ENCODE peak calls at places on chromosomes 5 and 9, in seven cellular contexts. O is SK-N-SH, K is H1, E is K562, S is GM12878, C is HepG2, X is GM12892. A is an unnamed sample.

GRCh38 chr5:88682797-88683496 is 200.0 kb downstream of the MEF2C start:
- DNase-seq in E (no peak), O (no peak), C (no peak), S (no peak), X (no peak), K (no peak), A (no peak)

GRCh38 chr5:178542455-178542854 is 47.7 kb downstream of the COL23A1 start:
- DNase-seq in K (no peak), C (no peak), S (no peak), E (no peak), O (no peak), X (no peak), A (no peak)

GRCh38 chr9:16266648-16267276 is 603.7 kb downstream of the BNC2 start:
- DNase-seq in K (no peak), E (peak), S (no peak), C (no peak), O (no peak), X (no peak), A (no peak)

GRCh38 chr9:36590246-36590645 is 17.6 kb downstream of the MELK start:
- DNase-seq in E (no peak), O (no peak), S (no peak), X (no peak), C (no peak), K (no peak), A (no peak)

GRCh38 chr9:136107155-136107952 is 11.3 kb downstream of the TMEM250 start:
- DNase-seq in O (peak), S (no peak), E (peak), K (no peak), X (no peak), C (no peak), A (no peak)

GRCh38 chr9:135061441-135061840 is 26.0 kb upstream of the OLFM1 start:
- DNase-seq in S (no peak), K (no peak), X (no peak), C (no peak), E (no peak), O (no peak), A (no peak)

GRCh38 chr9:112112519-112112918 is 62.6 kb downstream of the SUSD1 start:
- DNase-seq in O (no peak), C (no peak), K (no peak), X (no peak), S (no peak), E (no peak), A (no peak)

GRCh38 chr9:115494393-115494792 is 376.4 kb upstream of the TNC start:
- DNase-seq in C (no peak), S (no peak), E (no peak), O (no peak), K (no peak), X (no peak), A (no peak)

GRCh38 chr5:119913425-119913824 is 284.1 kb downstream of the FAM170A start:
- DNase-seq in X (no peak), C (no peak), S (no peak), K (no peak), O (no peak), E (no peak), A (no peak)

GRCh38 chr9:114627553-114627952 is 16.5 kb downstream of the TMEM268 start:
- DNase-seq in C (no peak), S (no peak), O (no peak), X (no peak), E (no peak), K (no peak), A (no peak)

GRCh38 chr5:126814721-126815404 is 37.9 kb downstream of the LMNB1 start:
- DNase-seq in X (no peak), S (no peak), O (no peak), E (no peak), C (no peak), K (no peak), A (no peak)

GRCh38 chr9:116891438-116891837 is 204.3 kb downstream of the TRIM32 start:
- DNase-seq in S (no peak), X (no peak), K (no peak), C (no peak), O (no peak), E (no peak), A (no peak)

GRCh38 chr9:133714606-133715294 is 23.4 kb downstream of the SARDH start:
- DNase-seq in K (no peak), E (no peak), O (peak), C (peak), S (no peak), X (no peak), A (no peak)

GRCh38 chr5:383066-383465 is 59.9 kb upstream of the EXOC3 start:
- DNase-seq in X (no peak), K (no peak), C (no peak), S (no peak), E (no peak), O (no peak), A (no peak)

GRCh38 chr5:132896685-132897084 is 23.2 kb downstream of the LEAP2 start:
- DNase-seq in C (no peak), O (no peak), X (no peak), E (no peak), K (no peak), S (no peak), A (no peak)

GRCh38 chr9:110427497-110428104 is 89.9 kb upstream of the TXNDC8 start:
- DNase-seq in X (no peak), S (no peak), E (peak), O (peak), K (peak), C (peak), A (peak)

DNA sequence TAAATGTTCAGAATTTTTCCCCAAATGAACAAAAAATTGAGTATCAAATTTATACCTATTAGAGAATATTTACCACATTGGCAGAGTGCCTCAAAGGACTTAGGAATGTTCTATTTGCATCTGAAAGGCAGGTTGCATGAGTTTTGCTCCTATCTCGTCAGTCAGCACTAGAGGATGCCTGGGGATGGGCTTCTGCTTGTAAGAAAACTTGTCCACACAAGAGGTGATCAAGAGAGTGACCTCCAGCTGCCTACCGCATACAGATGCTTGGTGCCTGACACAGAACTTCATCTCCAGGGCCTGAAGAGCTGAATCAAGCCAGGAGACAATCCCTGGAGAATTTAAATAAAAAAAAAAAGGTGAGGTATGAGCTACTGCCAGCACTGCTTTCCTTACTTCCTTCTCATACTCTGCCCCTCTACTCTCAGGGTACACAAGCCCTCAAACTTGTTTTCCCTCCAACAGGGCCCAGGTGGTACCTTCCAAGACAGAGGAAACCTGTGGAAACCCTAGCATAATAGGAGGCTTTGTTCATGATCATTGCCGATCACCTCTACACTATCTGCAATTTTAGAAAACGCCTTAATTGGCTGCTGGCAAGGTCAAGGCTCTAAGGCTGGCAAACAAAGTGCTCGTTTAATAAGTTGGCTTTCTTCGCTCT is 166.6 kb downstream of the ELAVL2 start:
- DNase-seq in E (no peak), S (no peak), K (no peak), X (no peak), C (no peak), O (no peak), A (no peak)
- TF ChIP-seq TAF1 in E (no peak), S (no peak), K (no peak), X (no peak), C (no peak), O (no peak), A (no peak)

GRCh38 chr9:128193469-128194096 is 2.2 kb upstream of the CIZ1 start:
- DNase-seq in S (no peak), X (no peak), E (no peak), K (no peak), C (no peak), O (no peak), A (no peak)

GRCh38 chr9:128190516-128191405 is 611 bp downstream of the CIZ1 start:
- DNase-seq in S (no peak), E (peak), O (no peak), X (no peak), K (no peak), C (no peak), A (no peak)

GRCh38 chr9:128191406-128192046 is at the start of gene CIZ1:
- DNase-seq in X (peak), E (peak), K (no peak), C (peak), O (peak), S (no peak), A (peak)

GRCh38 chr9:128190013-128190412 is 1.4 kb downstream of the CIZ1 start:
- DNase-seq in X (no peak), C (no peak), O (no peak), E (no peak), S (no peak), K (no peak), A (no peak)

DNA sequence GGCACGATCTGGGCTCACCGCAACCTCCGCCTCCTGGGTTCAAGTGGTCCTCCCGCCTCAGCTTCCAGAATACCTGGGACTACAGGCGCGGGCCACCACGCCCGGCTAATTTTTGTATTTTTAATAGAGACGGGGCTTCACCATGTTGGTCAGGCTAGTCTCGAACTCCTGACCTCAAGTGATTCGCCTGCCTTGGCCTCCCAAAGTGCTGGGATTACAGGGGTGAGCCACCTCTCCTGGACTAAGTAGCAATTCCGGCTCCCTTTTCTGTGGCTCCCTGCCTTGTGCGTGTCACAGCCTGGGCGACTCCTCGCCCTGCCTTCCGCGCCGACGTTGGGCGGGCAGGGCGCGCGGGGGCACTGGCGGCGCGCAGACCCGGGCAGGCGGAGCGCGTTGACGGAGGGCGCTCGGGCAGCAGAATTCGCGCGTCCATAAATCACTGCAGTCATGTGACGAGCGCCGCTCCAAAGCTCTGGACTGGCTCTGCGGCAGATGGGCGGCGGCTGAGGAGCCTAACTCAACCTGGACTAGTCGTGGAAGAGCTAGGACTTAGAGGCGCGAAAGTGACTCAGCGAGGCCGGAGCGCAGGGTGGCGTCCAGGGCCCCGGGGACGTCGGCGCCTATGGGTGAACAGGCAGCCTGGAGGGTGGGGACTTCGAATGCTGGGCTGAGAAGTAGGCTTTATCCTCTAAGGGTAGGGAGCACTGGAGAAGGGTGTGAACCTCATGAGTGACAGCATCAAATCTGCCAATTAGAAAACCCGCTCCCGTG is 1.4 kb upstream of the CIZ1 start:
- DNase-seq in E (peak), C (no peak), K (peak), O (peak), X (no peak), S (no peak), A (no peak)
- TF ChIP-seq POLR2AphosphoS5 in E (no peak), C (no peak), K (no peak), O (peak), X (no peak), S (no peak), A (no peak)

GRCh38 chr5:123142206-123142915 is 53.3 kb downstream of the PRDM6 start:
- DNase-seq in C (no peak), O (no peak), X (no peak), S (no peak), E (no peak), K (no peak), A (no peak)

GRCh38 chr5:123147741-123148140 is 58.7 kb downstream of the PRDM6 start:
- DNase-seq in S (no peak), C (no peak), O (no peak), X (no peak), K (no peak), E (no peak), A (no peak)

GRCh38 chr5:123142957-123143356 is 53.9 kb downstream of the PRDM6 start:
- DNase-seq in O (no peak), C (no peak), X (no peak), S (no peak), E (no peak), K (no peak), A (no peak)

GRCh38 chr5:123147128-123147527 is 58.1 kb downstream of the PRDM6 start:
- DNase-seq in K (no peak), O (no peak), E (no peak), C (no peak), S (no peak), X (no peak), A (no peak)

GRCh38 chr5:123144096-123144495 is 55.1 kb downstream of the PRDM6 start:
- DNase-seq in X (no peak), K (no peak), O (no peak), E (no peak), S (no peak), C (no peak), A (no peak)
- TF ChIP-seq TAF1 in X (no peak), K (no peak), O (no peak), E (no peak), S (no peak), C (no peak), A (no peak)

DNA sequence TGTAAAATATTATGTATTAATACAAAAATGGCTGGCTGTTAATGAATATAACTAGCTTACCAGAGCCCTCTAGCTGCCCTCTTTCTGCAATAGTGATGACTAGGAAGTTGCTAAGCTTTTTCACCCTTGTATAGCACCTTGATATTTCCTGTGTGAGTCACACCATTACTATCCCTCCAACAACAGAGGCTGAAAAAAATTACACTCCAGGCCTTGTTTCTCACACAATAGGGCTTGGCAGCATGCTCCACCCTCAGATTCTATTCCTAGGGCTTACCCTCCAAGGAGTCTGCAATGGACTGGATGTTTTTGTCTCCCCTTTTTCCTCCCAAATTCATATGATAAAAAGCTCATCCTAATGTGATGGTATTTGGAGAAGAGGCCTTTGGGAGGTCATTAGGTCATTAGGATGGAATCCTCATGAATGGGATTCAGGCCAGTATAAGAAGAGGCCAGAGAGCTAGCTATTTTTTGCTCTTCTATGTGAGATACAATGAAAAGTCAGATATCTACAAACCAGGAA is 184.6 kb upstream of the MAP1B start:
- DNase-seq in E (no peak), X (no peak), O (no peak), C (peak), S (no peak), K (peak), A (no peak)
- TF ChIP-seq POLR2AphosphoS5 in E (no peak), X (no peak), O (no peak), C (no peak), S (no peak), K (no peak), A (no peak)

GRCh38 chr9:27365977-27366376 is 69.0 kb upstream of the EQTN start:
- DNase-seq in O (no peak), K (no peak), C (no peak), X (no peak), S (peak), E (no peak), A (peak)
- TF ChIP-seq TAF1 in O (no peak), K (no peak), C (no peak), X (no peak), S (no peak), E (no peak), A (no peak)

GRCh38 chr5:53092242-53092641 is 17.3 kb downstream of the MOCS2 start:
- DNase-seq in K (no peak), C (no peak), E (no peak), X (no peak), O (no peak), S (no peak), A (no peak)

GRCh38 chr5:53087596-53087995 is 22.0 kb downstream of the MOCS2 start:
- DNase-seq in O (no peak), C (no peak), E (no peak), S (no peak), K (no peak), X (no peak), A (no peak)

GRCh38 chr5:53090229-53090628 is 19.3 kb downstream of the MOCS2 start:
- DNase-seq in K (no peak), O (no peak), X (no peak), E (no peak), C (no peak), S (no peak), A (no peak)

GRCh38 chr5:53089481-53089976 is 20.0 kb downstream of the MOCS2 start:
- DNase-seq in X (no peak), E (no peak), S (peak), K (no peak), O (no peak), C (no peak), A (no peak)

GRCh38 chr5:53091304-53091703 is 18.3 kb downstream of the MOCS2 start:
- DNase-seq in K (no peak), O (no peak), E (no peak), C (no peak), X (no peak), S (no peak), A (no peak)
- TF ChIP-seq POLR2AphosphoS5 in K (no peak), O (no peak), E (no peak), C (no peak), X (no peak), S (no peak), A (no peak)

GRCh38 chr5:67490543-67491321 is 294.1 kb upstream of the CD180 start:
- DNase-seq in K (no peak), C (no peak), E (no peak), O (no peak), S (no peak), X (no peak), A (no peak)
- TF ChIP-seq TAF1 in K (no peak), C (no peak), E (no peak), O (no peak), S (no peak), X (no peak), A (no peak)

DNA sequence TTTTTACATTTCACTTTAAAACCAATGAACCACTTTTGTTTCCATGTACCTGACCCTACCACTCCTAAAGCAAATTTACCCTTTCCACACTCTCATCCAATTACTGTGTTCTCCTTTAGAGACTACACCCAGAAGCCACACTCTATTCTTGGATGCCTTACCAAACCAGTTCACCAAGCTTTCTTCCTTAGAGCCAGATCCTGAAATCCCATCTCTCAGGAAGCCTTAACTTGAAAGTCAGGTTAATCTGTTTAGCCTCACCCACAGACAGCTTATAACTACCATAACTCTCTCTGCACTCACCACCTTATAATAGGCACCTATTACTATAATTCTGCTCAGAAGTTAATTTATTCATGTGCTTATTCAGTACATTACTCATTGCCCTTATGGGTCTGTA is 4.3 kb downstream of the CSNK1A1 start:
- DNase-seq in X (no peak), E (no peak), O (no peak), C (no peak), K (no peak), S (no peak), A (no peak)
- TF ChIP-seq POLR2AphosphoS5 in X (no peak), E (no peak), O (no peak), C (no peak), K (no peak), S (no peak), A (peak)

GRCh38 chr9:99030082-99030481 is 74.8 kb upstream of the TGFBR1 start:
- DNase-seq in C (no peak), E (no peak), O (no peak), X (no peak), K (no peak), S (no peak), A (no peak)
- TF ChIP-seq TAF1 in C (no peak), E (no peak), O (no peak), X (no peak), K (no peak), S (no peak), A (no peak)